ENCODE peak calls at places on chromosomes 11 and 22, in seven cellular contexts. One of them, this sample, is unnamed.

GRCh38 chr22:39176067-39176621 is 23.7 kb upstream of the CBX7 start:
- DNase-seq in progenitor cell of endocrine pancreas: no peak
- DNase-seq in nephron progenitor cell: peak
- DNase-seq in OCI-M1: no peak
- DNase-seq in tibial artery: peak
- DNase-seq in ovary: peak
- DNase-seq in fibroblast of the conjunctiva: no peak
- DNase-seq in this sample: peak

GRCh38 chr11:73760066-73760679 is 701 bp downstream of the RAB6A start:
- DNase-seq in progenitor cell of endocrine pancreas: peak
- DNase-seq in nephron progenitor cell: peak
- DNase-seq in OCI-M1: peak
- DNase-seq in tibial artery: peak
- DNase-seq in ovary: peak
- DNase-seq in fibroblast of the conjunctiva: no peak
- DNase-seq in this sample: peak

GRCh38 chr11:3809624-3809928 is 1.2 kb downstream of the PGAP2 start:
- DNase-seq in progenitor cell of endocrine pancreas: no peak
- DNase-seq in nephron progenitor cell: no peak
- DNase-seq in OCI-M1: no peak
- DNase-seq in tibial artery: no peak
- DNase-seq in ovary: no peak
- DNase-seq in fibroblast of the conjunctiva: no peak
- DNase-seq in this sample: no peak

GRCh38 chr11:1736447-1736992 is 13.9 kb downstream of the IFITM10 start:
- DNase-seq in progenitor cell of endocrine pancreas: no peak
- DNase-seq in nephron progenitor cell: no peak
- DNase-seq in OCI-M1: no peak
- DNase-seq in tibial artery: peak
- DNase-seq in ovary: no peak
- DNase-seq in fibroblast of the conjunctiva: no peak
- DNase-seq in this sample: no peak

GRCh38 chr11:100817620-100818019 is 130.5 kb downstream of the ARHGAP42 start:
- DNase-seq in progenitor cell of endocrine pancreas: no peak
- DNase-seq in nephron progenitor cell: no peak
- DNase-seq in OCI-M1: no peak
- DNase-seq in tibial artery: no peak
- DNase-seq in ovary: no peak
- DNase-seq in fibroblast of the conjunctiva: no peak
- DNase-seq in this sample: no peak

GRCh38 chr22:45604239-45604711 is 67.4 kb upstream of the ATXN10 start:
- DNase-seq in progenitor cell of endocrine pancreas: no peak
- DNase-seq in nephron progenitor cell: no peak
- DNase-seq in OCI-M1: no peak
- DNase-seq in tibial artery: no peak
- DNase-seq in ovary: no peak
- DNase-seq in fibroblast of the conjunctiva: no peak
- DNase-seq in this sample: no peak

GRCh38 chr22:17257091-17257490 is 37.9 kb upstream of the ADA2 start:
- DNase-seq in progenitor cell of endocrine pancreas: no peak
- DNase-seq in nephron progenitor cell: no peak
- DNase-seq in OCI-M1: no peak
- DNase-seq in tibial artery: no peak
- DNase-seq in ovary: no peak
- DNase-seq in fibroblast of the conjunctiva: no peak
- DNase-seq in this sample: no peak

GRCh38 chr22:22133910-22134309 is 110.7 kb upstream of the VPREB1 start:
- DNase-seq in progenitor cell of endocrine pancreas: no peak
- DNase-seq in nephron progenitor cell: no peak
- DNase-seq in OCI-M1: no peak
- DNase-seq in tibial artery: no peak
- DNase-seq in ovary: no peak
- DNase-seq in fibroblast of the conjunctiva: no peak
- DNase-seq in this sample: no peak

GRCh38 chr11:65822760-65823528 is 10.8 kb upstream of the SNX32 start:
- DNase-seq in progenitor cell of endocrine pancreas: no peak
- DNase-seq in nephron progenitor cell: no peak
- DNase-seq in OCI-M1: no peak
- DNase-seq in tibial artery: peak
- DNase-seq in ovary: no peak
- DNase-seq in fibroblast of the conjunctiva: no peak
- DNase-seq in this sample: no peak

GRCh38 chr22:19111140-19111539 is 11.1 kb downstream of the DGCR2 start:
- DNase-seq in progenitor cell of endocrine pancreas: no peak
- DNase-seq in nephron progenitor cell: no peak
- DNase-seq in OCI-M1: peak
- DNase-seq in tibial artery: peak
- DNase-seq in ovary: no peak
- DNase-seq in fibroblast of the conjunctiva: no peak
- DNase-seq in this sample: no peak

GRCh38 chr11:7611411-7611810 is 61.9 kb downstream of the CYB5R2 start:
- DNase-seq in progenitor cell of endocrine pancreas: no peak
- DNase-seq in nephron progenitor cell: no peak
- DNase-seq in OCI-M1: no peak
- DNase-seq in tibial artery: no peak
- DNase-seq in ovary: no peak
- DNase-seq in fibroblast of the conjunctiva: no peak
- DNase-seq in this sample: no peak

GRCh38 chr11:7551571-7551970 is 37.8 kb downstream of the PPFIBP2 start:
- DNase-seq in progenitor cell of endocrine pancreas: no peak
- DNase-seq in nephron progenitor cell: no peak
- DNase-seq in OCI-M1: no peak
- DNase-seq in tibial artery: no peak
- DNase-seq in ovary: no peak
- DNase-seq in fibroblast of the conjunctiva: no peak
- DNase-seq in this sample: no peak

GRCh38 chr11:46489668-46490560 is 98.3 kb upstream of the CHRM4 start:
- DNase-seq in progenitor cell of endocrine pancreas: no peak
- DNase-seq in nephron progenitor cell: peak
- DNase-seq in OCI-M1: peak
- DNase-seq in tibial artery: no peak
- DNase-seq in ovary: no peak
- DNase-seq in fibroblast of the conjunctiva: peak
- DNase-seq in this sample: peak

GRCh38 chr11:101269990-101270660 is 140.5 kb upstream of the PGR start:
- DNase-seq in progenitor cell of endocrine pancreas: no peak
- DNase-seq in nephron progenitor cell: no peak
- DNase-seq in OCI-M1: no peak
- DNase-seq in tibial artery: no peak
- DNase-seq in ovary: no peak
- DNase-seq in fibroblast of the conjunctiva: no peak
- DNase-seq in this sample: no peak

GRCh38 chr11:46075168-46075567 is 46.1 kb downstream of the PHF21A start:
- DNase-seq in progenitor cell of endocrine pancreas: no peak
- DNase-seq in nephron progenitor cell: no peak
- DNase-seq in OCI-M1: peak
- DNase-seq in tibial artery: no peak
- DNase-seq in ovary: no peak
- DNase-seq in fibroblast of the conjunctiva: peak
- DNase-seq in this sample: no peak

GRCh38 chr11:120168960-120169681 is 31.2 kb upstream of the TRIM29 start:
- DNase-seq in progenitor cell of endocrine pancreas: peak
- DNase-seq in nephron progenitor cell: peak
- DNase-seq in OCI-M1: peak
- DNase-seq in tibial artery: peak
- DNase-seq in ovary: peak
- DNase-seq in fibroblast of the conjunctiva: no peak
- DNase-seq in this sample: peak

GRCh38 chr11:48034926-48035876 is 54.8 kb downstream of the PTPRJ start:
- DNase-seq in progenitor cell of endocrine pancreas: no peak
- DNase-seq in nephron progenitor cell: no peak
- DNase-seq in OCI-M1: no peak
- DNase-seq in tibial artery: peak
- DNase-seq in ovary: no peak
- DNase-seq in fibroblast of the conjunctiva: no peak
- DNase-seq in this sample: no peak

GRCh38 chr22:49667236-49667635 is 160.4 kb downstream of the BRD1 start:
- DNase-seq in progenitor cell of endocrine pancreas: no peak
- DNase-seq in nephron progenitor cell: no peak
- DNase-seq in OCI-M1: no peak
- DNase-seq in tibial artery: peak
- DNase-seq in ovary: no peak
- DNase-seq in fibroblast of the conjunctiva: no peak
- DNase-seq in this sample: no peak

GRCh38 chr11:118572914-118573550 is 823 bp downstream of the ARCN1 start:
- DNase-seq in progenitor cell of endocrine pancreas: no peak
- DNase-seq in nephron progenitor cell: no peak
- DNase-seq in OCI-M1: peak
- DNase-seq in tibial artery: no peak
- DNase-seq in ovary: no peak
- DNase-seq in fibroblast of the conjunctiva: no peak
- DNase-seq in this sample: no peak

GRCh38 chr11:69460540-69461257 is 20.8 kb upstream of the LINC01488 start:
- DNase-seq in progenitor cell of endocrine pancreas: no peak
- DNase-seq in nephron progenitor cell: no peak
- DNase-seq in OCI-M1: no peak
- DNase-seq in tibial artery: no peak
- DNase-seq in ovary: no peak
- DNase-seq in fibroblast of the conjunctiva: peak
- DNase-seq in this sample: peak

GRCh38 chr22:49087716-49088660 is 739.7 kb downstream of the BRD1 start:
- DNase-seq in progenitor cell of endocrine pancreas: no peak
- DNase-seq in nephron progenitor cell: no peak
- DNase-seq in OCI-M1: no peak
- DNase-seq in tibial artery: no peak
- DNase-seq in ovary: no peak
- DNase-seq in fibroblast of the conjunctiva: no peak
- DNase-seq in this sample: no peak

GRCh38 chr11:101126551-101127347 is 2.9 kb downstream of the PGR start:
- DNase-seq in progenitor cell of endocrine pancreas: no peak
- DNase-seq in nephron progenitor cell: peak
- DNase-seq in OCI-M1: no peak
- DNase-seq in tibial artery: peak
- DNase-seq in ovary: peak
- DNase-seq in fibroblast of the conjunctiva: no peak
- DNase-seq in this sample: peak

GRCh38 chr11:102456381-102456780 is 3.8 kb upstream of the TMEM123 start:
- DNase-seq in progenitor cell of endocrine pancreas: no peak
- DNase-seq in nephron progenitor cell: no peak
- DNase-seq in OCI-M1: peak
- DNase-seq in tibial artery: no peak
- DNase-seq in ovary: no peak
- DNase-seq in fibroblast of the conjunctiva: no peak
- DNase-seq in this sample: no peak

GRCh38 chr11:115645631-115646271 is 141.5 kb upstream of the CADM1 start:
- DNase-seq in progenitor cell of endocrine pancreas: peak
- DNase-seq in nephron progenitor cell: peak
- DNase-seq in OCI-M1: no peak
- DNase-seq in tibial artery: no peak
- DNase-seq in ovary: peak
- DNase-seq in fibroblast of the conjunctiva: no peak
- DNase-seq in this sample: no peak

GRCh38 chr11:5809122-5809519 is 397 bp downstream of the OR52N2 start:
- DNase-seq in progenitor cell of endocrine pancreas: no peak
- DNase-seq in nephron progenitor cell: no peak
- DNase-seq in OCI-M1: no peak
- DNase-seq in tibial artery: no peak
- DNase-seq in ovary: no peak
- DNase-seq in fibroblast of the conjunctiva: no peak
- DNase-seq in this sample: no peak

GRCh38 chr11:95455228-95455627 is 224.2 kb upstream of the SESN3 start:
- DNase-seq in progenitor cell of endocrine pancreas: no peak
- DNase-seq in nephron progenitor cell: no peak
- DNase-seq in OCI-M1: no peak
- DNase-seq in tibial artery: no peak
- DNase-seq in ovary: no peak
- DNase-seq in fibroblast of the conjunctiva: no peak
- DNase-seq in this sample: no peak

GRCh38 chr22:38706101-38706884 is 549 bp downstream of the GTPBP1 start:
- DNase-seq in progenitor cell of endocrine pancreas: peak
- DNase-seq in nephron progenitor cell: no peak
- DNase-seq in OCI-M1: peak
- DNase-seq in tibial artery: peak
- DNase-seq in ovary: peak
- DNase-seq in fibroblast of the conjunctiva: no peak
- DNase-seq in this sample: peak

GRCh38 chr11:79925570-79925969 is 484.7 kb upstream of the TENM4 start:
- DNase-seq in progenitor cell of endocrine pancreas: no peak
- DNase-seq in nephron progenitor cell: no peak
- DNase-seq in OCI-M1: no peak
- DNase-seq in tibial artery: no peak
- DNase-seq in ovary: no peak
- DNase-seq in fibroblast of the conjunctiva: no peak
- DNase-seq in this sample: no peak

GRCh38 chr11:130086627-130087026 is 16.9 kb downstream of the APLP2 start:
- DNase-seq in progenitor cell of endocrine pancreas: no peak
- DNase-seq in nephron progenitor cell: no peak
- DNase-seq in OCI-M1: no peak
- DNase-seq in tibial artery: no peak
- DNase-seq in ovary: no peak
- DNase-seq in fibroblast of the conjunctiva: no peak
- DNase-seq in this sample: no peak

GRCh38 chr22:43897751-43898261 is 6.0 kb upstream of the PNPLA5 start:
- DNase-seq in progenitor cell of endocrine pancreas: no peak
- DNase-seq in nephron progenitor cell: no peak
- DNase-seq in OCI-M1: no peak
- DNase-seq in tibial artery: no peak
- DNase-seq in ovary: no peak
- DNase-seq in fibroblast of the conjunctiva: peak
- DNase-seq in this sample: peak